ENCODE peak calls at places on chromosomes 13 and 19, in ten cellular contexts. E is astrocyte, T is K562, C is DND-41, H is mammary epithelial cell, M is mesendoderm, V is neural progenitor cell, N is neuronal stem cell, X is adipocyte, K is HepG2. Z is an unnamed sample.

GRCh38 chr13:41075034-41075433 is 13.7 kb downstream of the WBP4 start:
- DNase-seq in E (no peak), C (no peak), N (no peak), V (peak; percentile 46), H (no peak), K (no peak), M (peak; percentile 22), X (peak; percentile 81), T (peak; percentile 37), Z (peak; percentile 49)

GRCh38 chr19:582497-583197 is 7.0 kb upstream of the HCN2 start:
- DNase-seq in N (no peak), E (no peak), V (no peak), T (no peak), H (no peak), K (no peak), X (peak; percentile 36), C (no peak), M (no peak), Z (peak; percentile 59)

GRCh38 chr13:30173301-30173605 is 134.1 kb downstream of the KATNAL1 start:
- DNase-seq in N (no peak), H (no peak), K (no peak), M (peak; percentile 81), C (no peak), X (no peak), E (no peak), V (no peak), T (no peak), Z (no peak)

GRCh38 chr13:80164451-80164850 is 176.5 kb downstream of the SPRY2 start:
- DNase-seq in K (no peak), E (peak; percentile 36), M (no peak), H (no peak), X (no peak), V (no peak), T (no peak), N (no peak), C (no peak), Z (no peak)

GRCh38 chr13:96003304-96003703 is 49.9 kb downstream of the UGGT2 start:
- DNase-seq in E (no peak), X (no peak), H (peak; percentile 5), C (no peak), K (no peak), N (no peak), T (no peak), M (peak; percentile 67), V (no peak), Z (no peak)

GRCh38 chr19:11361037-11361770 is 6.0 kb downstream of the PLPPR2 start:
- DNase-seq in V (peak; percentile 97), E (no peak), M (peak; percentile 94), K (no peak), T (peak; percentile 93), N (peak; percentile 86), C (no peak), H (no peak), X (no peak), Z (no peak)

GRCh38 chr19:50896591-50897190 is 14.5 kb downstream of the KLK4 start:
- DNase-seq in E (peak; percentile 8), T (peak; percentile 40), C (no peak), K (peak; percentile 26), N (no peak), V (no peak), M (no peak), H (peak; percentile 98), X (no peak), Z (peak; percentile 65)

GRCh38 chr19:56111601-56112312 is 9.3 kb downstream of the ZNF787 start:
- DNase-seq in V (peak; percentile 37), E (no peak), K (peak; percentile 45), M (no peak), C (no peak), H (no peak), N (no peak), T (no peak), X (no peak), Z (no peak)

GRCh38 chr19:21092107-21092506 is 10.1 kb downstream of the ZNF714 start:
- DNase-seq in K (peak; percentile 33), C (no peak), X (peak; percentile 25), M (no peak), T (no peak), N (no peak), H (no peak), V (no peak), E (peak; percentile 53), Z (peak; percentile 14)

GRCh38 chr13:109096101-109096500 is 466.7 kb downstream of the MYO16 start:
- DNase-seq in V (no peak), N (no peak), X (no peak), K (no peak), C (no peak), T (no peak), H (no peak), E (no peak), M (peak; percentile 31), Z (no peak)

GRCh38 chr13:110726726-110727125 is 13.2 kb downstream of the ING1 start:
- DNase-seq in M (no peak), T (no peak), C (no peak), K (no peak), H (no peak), N (no peak), V (no peak), E (no peak), X (no peak), Z (no peak)

DNA sequence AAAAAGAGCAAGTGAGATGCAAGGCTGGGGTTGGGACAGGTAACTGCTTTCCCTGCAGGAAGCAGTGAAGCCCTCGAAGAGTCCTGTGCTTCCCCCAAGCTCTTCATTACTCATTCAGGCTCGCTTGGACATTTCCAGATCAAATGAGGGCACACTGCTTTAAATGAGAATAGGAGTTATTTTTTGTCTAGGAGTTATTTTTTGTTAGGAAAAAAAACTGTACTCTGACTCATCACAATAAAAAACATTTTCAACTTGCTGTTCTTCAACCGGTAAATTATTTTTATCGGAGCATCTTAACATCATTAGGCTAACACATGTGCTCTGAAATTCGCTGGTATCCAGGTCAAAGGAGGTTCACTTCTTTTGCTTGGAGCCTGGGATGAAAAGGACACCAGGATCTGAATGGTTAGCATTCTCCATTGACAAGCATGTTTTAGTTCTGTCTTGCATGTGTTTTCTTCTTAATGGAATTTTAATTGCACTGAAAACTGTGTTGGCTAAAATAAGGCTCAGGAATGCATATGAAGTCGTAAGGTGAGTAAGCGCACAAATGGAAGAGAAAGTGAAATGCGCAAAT is 80.7 kb upstream of the STK24 start:
- DNase-seq in M (no peak), H (no peak), C (no peak), T (no peak), K (no peak), V (no peak), X (peak; percentile 20), N (no peak), E (no peak), Z (no peak)
- H3K9ac ChIP-seq in M (no peak overlapping the region), H (no peak overlapping the region), C (no peak overlapping the region), T (no peak overlapping the region), K (no peak overlapping the region), V (no peak overlapping the region), X (peak overlapping the region; percentile 44), N (no peak overlapping the region), E (no peak overlapping the region), Z (no peak overlapping the region)

GRCh38 chr19:33388231-33388816 is 14.8 kb downstream of the CEBPG start:
- DNase-seq in M (no peak), V (no peak), T (no peak), X (no peak), C (no peak), K (no peak), H (no peak), N (no peak), E (no peak), Z (no peak)
- H3K9ac ChIP-seq in M (no peak overlapping the region), V (no peak overlapping the region), T (no peak overlapping the region), X (peak overlapping the region; percentile 81), C (no peak overlapping the region), K (no peak overlapping the region), H (no peak overlapping the region), N (no peak overlapping the region), E (no peak overlapping the region), Z (no peak overlapping the region)

DNA sequence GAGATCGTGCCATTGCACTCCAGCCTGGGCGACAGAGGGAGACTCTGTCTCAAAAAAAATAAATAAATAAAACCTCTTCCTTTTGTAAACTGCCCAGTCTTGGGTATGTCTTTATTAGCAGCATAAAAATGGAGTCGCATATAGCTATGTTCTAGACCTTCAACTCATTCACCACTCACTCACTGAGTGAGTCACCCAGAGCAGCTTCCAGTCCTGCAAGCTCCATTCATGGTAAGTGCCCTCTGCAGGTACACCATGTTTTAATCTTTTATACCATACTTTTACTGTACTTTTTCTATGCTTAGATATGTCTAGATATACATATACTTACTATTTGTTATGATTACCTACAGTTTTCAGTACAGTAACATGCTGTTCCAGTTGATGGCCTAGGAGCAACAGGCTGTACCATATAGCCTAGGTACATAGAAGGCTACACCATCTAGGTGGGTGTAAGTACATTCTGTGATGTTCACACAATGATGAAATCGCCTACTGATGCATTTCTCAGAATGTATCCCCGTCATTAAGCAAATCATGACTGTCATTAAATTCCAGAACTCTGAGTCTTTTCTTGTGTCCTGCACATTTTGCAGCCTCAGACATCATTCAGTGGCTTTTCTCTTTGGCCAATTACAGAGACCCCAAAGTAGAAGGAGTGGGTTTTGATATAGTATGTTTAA is 13.7 kb upstream of the FARP1 start:
- DNase-seq in X (peak; percentile 26), H (peak; percentile 44), T (no peak), N (no peak), V (no peak), E (peak; percentile 46), K (no peak), M (no peak), C (no peak), Z (peak; percentile 77)
- H3K9ac ChIP-seq in X (no peak overlapping the region), H (no peak overlapping the region), T (no peak overlapping the region), N (no peak overlapping the region), V (no peak overlapping the region), E (no peak overlapping the region), K (no peak overlapping the region), M (no peak overlapping the region), C (no peak overlapping the region), Z (no peak overlapping the region)

DNA sequence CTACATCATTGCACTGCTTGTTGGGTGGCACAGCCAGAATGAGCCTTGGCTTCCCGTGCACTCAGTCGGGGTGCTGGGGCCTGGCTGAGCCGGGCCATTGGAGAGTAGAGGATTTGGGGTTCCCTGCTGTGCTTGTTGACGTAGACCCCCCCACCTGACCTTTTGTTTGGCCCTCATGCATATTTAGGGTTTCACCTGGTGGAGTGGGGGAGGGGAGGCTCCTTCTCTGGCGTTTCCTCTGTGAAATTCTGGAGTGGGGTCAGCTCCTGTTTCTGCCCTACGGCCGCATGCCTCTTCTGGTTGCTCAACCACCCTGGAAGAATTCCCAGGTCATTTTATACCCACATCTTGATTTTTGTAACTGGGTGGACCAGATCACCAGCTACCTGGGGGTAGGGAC is 82.8 kb downstream of the SIPA1L3 start:
- DNase-seq in H (no peak), C (no peak), M (peak; percentile 65), N (no peak), T (no peak), K (no peak), E (no peak), X (no peak), V (peak; percentile 48), Z (no peak)
- H3K9ac ChIP-seq in H (no peak overlapping the region), C (no peak overlapping the region), M (no peak overlapping the region), N (no peak overlapping the region), T (no peak overlapping the region), K (no peak overlapping the region), E (no peak overlapping the region), X (no peak overlapping the region), V (no peak overlapping the region), Z (no peak overlapping the region)

GRCh38 chr13:77832339-77833100 is 86.1 kb downstream of the EDNRB start:
- DNase-seq in N (no peak), T (no peak), V (peak; percentile 50), H (no peak), K (no peak), C (no peak), X (peak; percentile 55), M (no peak), E (peak; percentile 26), Z (peak; percentile 6)
- H3K9ac ChIP-seq in N (no peak overlapping the region), T (no peak overlapping the region), V (no peak overlapping the region), H (no peak overlapping the region), K (no peak overlapping the region), C (no peak overlapping the region), X (no peak overlapping the region), M (no peak overlapping the region), E (no peak overlapping the region), Z (no peak overlapping the region)

GRCh38 chr13:113421673-113422270 is 31.5 kb downstream of the ADPRHL1 start:
- DNase-seq in E (peak; percentile 19), K (no peak), T (no peak), M (no peak), N (no peak), X (peak; percentile 74), V (no peak), H (no peak), C (no peak), Z (peak; percentile 24)
- H3K9ac ChIP-seq in E (no peak overlapping the region), K (no peak overlapping the region), T (no peak overlapping the region), M (no peak overlapping the region), N (no peak overlapping the region), X (peak overlapping the region; percentile 21), V (no peak overlapping the region), H (no peak overlapping the region), C (no peak overlapping the region), Z (no peak overlapping the region)